ENCODE peak calls at places on chromosomes 6 and 20, in ten cellular contexts. B, D, N, M, O, F, P, J, U and R are unnamed samples.
A peak's percentile ranks its signal among the peaks of the same experiment; 100 is the strongest.

GRCh38 chr20:22915512-22915911 is 119.6 kb upstream of the SSTR4 start:
- DNase-seq in O (no peak), N (no peak), B (no peak), D (no peak), U (no peak), J (no peak), F (no peak), M (no peak), P (no peak), R (no peak)

GRCh38 chr6:169959129-169960002 is 207.9 kb downstream of the ERMARD start:
- DNase-seq in M (peak; percentile 42), B (no peak), F (no peak), O (peak; percentile 50), D (no peak), J (no peak), N (peak; percentile 35), P (peak; percentile 74), U (no peak), R (no peak)

GRCh38 chr6:170291271-170292110 is 613 bp upstream of the DLL1 start:
- DNase-seq in N (no peak), F (no peak), M (peak; percentile 93), P (peak; percentile 67), U (peak; percentile 39), O (peak; percentile 53), J (no peak), B (no peak), D (peak; percentile 64), R (no peak)

GRCh38 chr20:23018941-23019340 is 16.2 kb upstream of the SSTR4 start:
- DNase-seq in P (no peak), D (no peak), M (no peak), B (no peak), O (no peak), J (no peak), N (no peak), U (no peak), F (no peak), R (no peak)

GRCh38 chr6:138465007-138465645 is 34.2 kb downstream of the NHSL1 start:
- DNase-seq in D (no peak), U (peak; percentile 95), N (peak; percentile 22), O (no peak), B (no peak), M (no peak), P (no peak), F (peak; percentile 94), J (peak; percentile 96), R (peak; percentile 66)

GRCh38 chr20:62063981-62064787 is 1.5 kb downstream of the TAF4 start:
- DNase-seq in F (no peak), N (peak; percentile 86), U (peak; percentile 28), M (no peak), J (peak; percentile 11), D (peak; percentile 52), O (no peak), P (no peak), B (no peak), R (peak; percentile 53)

GRCh38 chr6:49647470-49647869 is 10.8 kb upstream of the RHAG start:
- DNase-seq in M (no peak), P (no peak), J (no peak), F (no peak), U (no peak), O (no peak), B (no peak), N (no peak), D (no peak), R (no peak)

GRCh38 chr6:168616807-168617756 is 176.1 kb downstream of the SMOC2 start:
- DNase-seq in N (no peak), D (no peak), U (no peak), B (no peak), O (no peak), M (no peak), J (peak; percentile 2), F (no peak), P (peak; percentile 12), R (no peak)

GRCh38 chr6:21555197-21555596 is 38.4 kb upstream of the SOX4 start:
- DNase-seq in F (no peak), P (no peak), J (no peak), D (no peak), B (no peak), M (no peak), N (no peak), U (no peak), O (no peak), R (no peak)

GRCh38 chr6:56477241-56477640 is 165.4 kb downstream of the DST start:
- DNase-seq in O (no peak), U (no peak), M (no peak), D (no peak), N (no peak), B (no peak), F (no peak), P (no peak), J (no peak), R (no peak)

GRCh38 chr6:32114853-32115252 is 5.7 kb upstream of the TNXB start:
- DNase-seq in B (no peak), P (no peak), J (peak; percentile 56), U (peak; percentile 98), F (peak; percentile 61), N (no peak), M (no peak), O (no peak), D (no peak), R (peak; percentile 83)

GRCh38 chr6:21603516-21603952 is 10.0 kb downstream of the SOX4 start:
- DNase-seq in N (no peak), O (no peak), B (peak; percentile 69), D (no peak), U (no peak), J (no peak), F (no peak), M (peak; percentile 52), P (no peak), R (no peak)

GRCh38 chr20:21315138-21315537 is 12.0 kb downstream of the XRN2 start:
- DNase-seq in N (no peak), F (peak; percentile 50), B (peak; percentile 75), U (peak; percentile 92), P (no peak), O (peak; percentile 50), J (peak; percentile 46), M (no peak), D (no peak), R (no peak)

GRCh38 chr6:45566882-45567281 is 189.1 kb upstream of the SUPT3H start:
- DNase-seq in P (no peak), J (peak; percentile 28), U (peak; percentile 14), F (no peak), M (no peak), B (no peak), D (no peak), O (no peak), N (no peak), R (no peak)

GRCh38 chr6:157424491-157425020 is 43.6 kb downstream of the ZDHHC14 start:
- DNase-seq in M (no peak), O (no peak), U (no peak), N (no peak), B (no peak), J (peak; percentile 12), D (no peak), F (no peak), P (no peak), R (no peak)

GRCh38 chr20:44691424-44692423 is 23.4 kb upstream of the CCN5 start:
- DNase-seq in B (no peak), F (peak; percentile 57), O (no peak), J (no peak), N (no peak), M (no peak), U (peak; percentile 77), D (no peak), P (no peak), R (no peak)

GRCh38 chr6:32920610-32921188 is 20.1 kb downstream of the HLA-DMB start:
- DNase-seq in J (no peak), O (no peak), P (no peak), F (no peak), M (no peak), D (no peak), B (no peak), U (no peak), N (no peak), R (no peak)

GRCh38 chr6:150813319-150813992 is 52.0 kb upstream of the MTHFD1L start:
- DNase-seq in B (no peak), P (no peak), M (no peak), D (no peak), J (peak; percentile 7), N (peak; percentile 76), F (peak; percentile 35), O (peak; percentile 71), U (peak; percentile 82), R (no peak)

GRCh38 chr6:111791415-111791814 is 81.8 kb downstream of the FYN start:
- DNase-seq in M (no peak), J (peak; percentile 44), P (no peak), D (no peak), F (no peak), O (no peak), B (no peak), U (peak; percentile 52), N (no peak), R (peak; percentile 36)

GRCh38 chr20:49384437-49385434 is 97.7 kb downstream of the KCNB1 start:
- DNase-seq in F (peak; percentile 16), D (peak; percentile 94), P (peak; percentile 69), N (peak; percentile 45), O (peak; percentile 91), J (peak; percentile 74), M (peak; percentile 61), U (peak; percentile 75), B (peak; percentile 83), R (no peak)

GRCh38 chr6:79868098-79868722 is 79.1 kb downstream of the ELOVL4 start:
- DNase-seq in D (peak; percentile 69), U (peak; percentile 78), M (peak; percentile 85), F (peak; percentile 34), N (peak; percentile 45), B (peak; percentile 90), J (peak; percentile 87), O (peak; percentile 28), P (peak; percentile 80), R (peak; percentile 48)

GRCh38 chr6:50791900-50792508 is 26.7 kb upstream of the TFAP2B start:
- DNase-seq in U (peak; percentile 75), M (peak; percentile 41), J (peak; percentile 44), O (no peak), F (no peak), D (peak; percentile 19), N (peak; percentile 10), P (peak; percentile 41), B (peak; percentile 65), R (peak; percentile 31)

GRCh38 chr6:161257778-161258457 is 15.9 kb downstream of the AGPAT4 start:
- DNase-seq in N (no peak), M (no peak), O (no peak), J (peak; percentile 90), P (no peak), B (no peak), F (peak; percentile 91), U (peak; percentile 97), D (no peak), R (peak; percentile 50)

GRCh38 chr20:62208805-62209755 is 11.0 kb downstream of the HRH3 start:
- DNase-seq in U (peak; percentile 33), O (no peak), B (no peak), F (no peak), J (no peak), M (no peak), P (no peak), N (peak; percentile 82), D (no peak), R (no peak)

GRCh38 chr20:25669826-25670422 is 26.7 kb downstream of the ZNF337 start:
- DNase-seq in P (no peak), N (peak; percentile 34), J (peak; percentile 84), D (no peak), O (no peak), F (peak; percentile 75), M (no peak), U (peak; percentile 84), B (peak; percentile 16), R (peak; percentile 21)

GRCh38 chr6:11012976-11013375 is 31.1 kb downstream of the ELOVL2 start:
- DNase-seq in D (no peak), N (no peak), M (no peak), P (no peak), U (no peak), F (no peak), J (no peak), O (no peak), B (no peak), R (no peak)